ENCODE peak calls at places on chromosomes 4 and X, in seven cellular contexts. Q is T follicular helper cell; Y is D721Med; C is activated CD4-positive, alpha-beta T cell treated with anti-CD3 and anti-CD28 coated beads for 4 hours; J is iris pigment epithelial cell; R is activated B cell treated with CpG ODN at 0.5 μM for 24 hours; U is lower leg skin. G is an unnamed sample.

GRCh38 chrX:47802589-47802988 is 34.1 kb upstream of the ZNF81 start:
- DNase-seq in Q (no peak), Y (no peak), C (no peak), J (peak), R (no peak), U (no peak), G (no peak)

GRCh38 chrX:135421932-135422809 is at the start of gene SMIM10L2A:
- DNase-seq in Q (no peak), Y (no peak), C (no peak), J (no peak), R (no peak), U (no peak), G (no peak)

GRCh38 chrX:31658360-31658759 is 586.5 kb upstream of the FTHL17 start:
- DNase-seq in Q (no peak), Y (no peak), C (no peak), J (peak), R (no peak), U (no peak), G (no peak)

GRCh38 chr4:13977755-13978154 is 350.2 kb upstream of the BOD1L1 start:
- DNase-seq in Q (no peak), Y (no peak), C (no peak), J (no peak), R (no peak), U (no peak), G (no peak)

GRCh38 chr4:95386410-95386809 is 162.4 kb downstream of the UNC5C start:
- DNase-seq in Q (no peak), Y (no peak), C (no peak), J (no peak), R (no peak), U (no peak), G (no peak)

GRCh38 chr4:125760956-125761355 is 446.2 kb downstream of the FAT4 start:
- DNase-seq in Q (no peak), Y (no peak), C (no peak), J (no peak), R (no peak), U (no peak), G (no peak)

GRCh38 chrX:76148011-76148665 is 24.7 kb upstream of the PBDC1 start:
- DNase-seq in Q (no peak), Y (no peak), C (no peak), J (peak), R (no peak), U (peak), G (no peak)

GRCh38 chr4:11228575-11228974 is 200.1 kb downstream of the HS3ST1 start:
- DNase-seq in Q (no peak), Y (no peak), C (no peak), J (no peak), R (no peak), U (no peak), G (no peak)

GRCh38 chr4:125827338-125828074 is 512.8 kb downstream of the FAT4 start:
- DNase-seq in Q (no peak), Y (no peak), C (no peak), J (no peak), R (no peak), U (no peak), G (no peak)

GRCh38 chr4:142473218-142473959 is 372.7 kb downstream of the INPP4B start:
- DNase-seq in Q (no peak), Y (no peak), C (no peak), J (no peak), R (no peak), U (no peak), G (no peak)

GRCh38 chr4:145589923-145590702 is 29.1 kb upstream of the MMAA start:
- DNase-seq in Q (no peak), Y (no peak), C (no peak), J (no peak), R (no peak), U (no peak), G (no peak)

GRCh38 chr4:25290490-25291067 is 22.0 kb upstream of the ZCCHC4 start:
- DNase-seq in Q (no peak), Y (no peak), C (no peak), J (no peak), R (no peak), U (no peak), G (no peak)

GRCh38 chrX:40581333-40581910 is 652 bp downstream of the ATP6AP2 start:
- DNase-seq in Q (no peak), Y (no peak), C (no peak), J (peak), R (no peak), U (no peak), G (no peak)

GRCh38 chr4:8762951-8763735 is 108.5 kb downstream of the HMX1 start:
- DNase-seq in Q (no peak), Y (no peak), C (no peak), J (no peak), R (no peak), U (no peak), G (no peak)

GRCh38 chrX:71214604-71215334 is 8.3 kb upstream of the GJB1 start:
- DNase-seq in Q (no peak), Y (no peak), C (no peak), J (no peak), R (no peak), U (no peak), G (no peak)

GRCh38 chrX:115232933-115233496 is 881 bp downstream of the LRCH2 start:
- DNase-seq in Q (no peak), Y (no peak), C (no peak), J (no peak), R (no peak), U (no peak), G (no peak)

GRCh38 chr4:139684351-139684750 is 18.7 kb downstream of the MGST2 start:
- DNase-seq in Q (no peak), Y (no peak), C (no peak), J (peak), R (no peak), U (no peak), G (no peak)

GRCh38 chr4:141922224-141922623 is 285.8 kb downstream of the IL15 start:
- DNase-seq in Q (no peak), Y (no peak), C (no peak), J (no peak), R (no peak), U (no peak), G (no peak)